ENCODE peak calls at places on chromosomes 13 and 19, in eight cellular contexts. E is NCI-H187 treated with DMSO at 0.1 percent for 48 hours; D is activated CD4-positive, alpha-beta T cell treated with anti-CD3 and anti-CD28 coated beads for 48 hours; I is glutamatergic neuron; T is NAMALWA; F is GM03348; C is fibroblast of the conjunctiva; A is colonic mucosa. L is an unnamed sample.

GRCh38 chr19:38736036-38736412 is 8.2 kb downstream of the CAPN12 start:
- DNase-seq in C (no peak), F (peak), I (peak), D (peak), T (no peak), E (no peak), A (peak), L (no peak)

GRCh38 chr13:114142640-114143490 is 10.4 kb upstream of the RASA3 start:
- DNase-seq in A (peak), C (no peak), F (no peak), T (peak), I (no peak), E (peak), D (peak), L (peak)

GRCh38 chr13:112567161-112567862 is 20.6 kb downstream of the TUBGCP3 start:
- DNase-seq in E (no peak), A (no peak), C (no peak), D (no peak), F (no peak), I (no peak), T (no peak), L (no peak)

GRCh38 chr19:751501-752341 is 809 bp downstream of the MISP start:
- DNase-seq in F (peak), E (no peak), I (no peak), C (peak), T (no peak), A (peak), D (no peak), L (no peak)

GRCh38 chr13:35475960-35476943 is at the start of gene MAB21L1:
- DNase-seq in E (peak), C (peak), T (no peak), D (peak), I (peak), A (peak), F (peak), L (peak)

GRCh38 chr19:18322318-18322758 is 538 bp downstream of the LSM4 start:
- DNase-seq in T (peak), E (no peak), F (peak), A (peak), D (peak), C (peak), I (peak), L (no peak)

GRCh38 chr19:38034153-38034835 is 127.3 kb downstream of the SIPA1L3 start:
- DNase-seq in A (no peak), I (no peak), F (no peak), D (no peak), E (no peak), T (peak), C (no peak), L (no peak)

GRCh38 chr19:29662604-29663404 is 2.5 kb upstream of the PLEKHF1 start:
- DNase-seq in D (peak), T (no peak), C (peak), I (no peak), E (no peak), F (peak), A (peak), L (no peak)

GRCh38 chr19:21765151-21765550 is 2.2 kb downstream of the ZNF100 start:
- DNase-seq in E (no peak), A (no peak), D (peak), T (no peak), F (no peak), C (no peak), I (no peak), L (no peak)

GRCh38 chr19:4376245-4376990 is 23.9 kb downstream of the SH3GL1 start:
- DNase-seq in D (no peak), I (no peak), A (no peak), T (no peak), F (no peak), E (no peak), C (no peak), L (no peak)